ENCODE peak calls at places on chromosomes 1 and 21, in eight cellular contexts. L is EL; Z is neuronal stem cell; N is activated CD4-positive, alpha-beta T cell treated with anti-CD3 and anti-CD28 coated beads, Interleukin-2, amount 50 U/mL, for 1 hour; B is effector CD4-positive, alpha-beta T cell; D is M059J; W is activated naive CD4-positive, alpha-beta T cell treated with anti-CD3 and anti-CD28 coated beads, Interleukin-2, amount 50 U/mL, for 16 hours; J is stimulated activated naive CD8-positive, alpha-beta T cell treated with anti-CD3 and anti-CD28 coated beads, Interleukin-15, amount 100 ng/mL, for 72 hours. G is an unnamed sample.

GRCh38 chr1:171422489-171422888 is 62.8 kb upstream of the PRRC2C start:
- DNase-seq in J (no peak), D (peak; percentile 54), W (no peak), Z (no peak), B (no peak), N (no peak), L (peak; percentile 84), G (no peak)

GRCh38 chr1:29439615-29440014 is 203.3 kb downstream of the PTPRU start:
- DNase-seq in B (no peak), J (no peak), W (no peak), L (no peak), N (no peak), D (peak; percentile 5), Z (no peak), G (no peak)

GRCh38 chr1:172991674-172992400 is 58.9 kb downstream of the TNFSF18 start:
- DNase-seq in W (no peak), N (no peak), B (no peak), J (no peak), D (no peak), Z (no peak), L (no peak), G (no peak)

GRCh38 chr1:240508950-240509349 is 103.0 kb downstream of the GREM2 start:
- DNase-seq in D (no peak), Z (no peak), J (no peak), W (no peak), L (peak; percentile 30), N (no peak), B (no peak), G (no peak)

GRCh38 chr1:236762410-236762809 is 32.7 kb upstream of the MTR start:
- DNase-seq in D (no peak), L (peak; percentile 31), W (no peak), N (no peak), Z (no peak), B (no peak), J (no peak), G (no peak)

GRCh38 chr1:177884499-177885021 is 85.3 kb downstream of the SEC16B start:
- DNase-seq in Z (no peak), N (no peak), D (no peak), W (no peak), B (no peak), J (no peak), L (no peak), G (no peak)

GRCh38 chr1:115771094-115771846 is 2.8 kb upstream of the CASQ2 start:
- DNase-seq in B (no peak), L (no peak), J (no peak), D (no peak), W (no peak), N (no peak), Z (no peak), G (no peak)

GRCh38 chr21:42218836-42219605 is at the start of gene ABCG1:
- DNase-seq in Z (peak; percentile 53), W (peak; percentile 48), D (no peak), L (no peak), J (peak; percentile 58), N (peak; percentile 63), B (peak; percentile 45), G (peak; percentile 44)

GRCh38 chr1:189657715-189658114 is 819.9 kb downstream of the BRINP3 start:
- DNase-seq in B (no peak), N (no peak), L (no peak), W (no peak), J (no peak), Z (no peak), D (peak; percentile 5), G (no peak)

GRCh38 chr1:246001821-246002220 is 505.3 kb downstream of the SMYD3 start:
- DNase-seq in L (no peak), Z (no peak), W (no peak), D (no peak), B (no peak), N (no peak), J (no peak), G (no peak)

GRCh38 chr1:181680332-181680731 is 197.0 kb downstream of the CACNA1E start:
- DNase-seq in Z (no peak), B (no peak), L (no peak), D (no peak), N (no peak), J (no peak), W (no peak), G (no peak)

GRCh38 chr1:10679521-10680220 is 116.8 kb downstream of the CASZ1 start:
- DNase-seq in D (peak; percentile 74), N (no peak), J (no peak), L (peak; percentile 68), B (no peak), W (no peak), Z (peak; percentile 82), G (no peak)

GRCh38 chr1:15014521-15014920 is 139.0 kb upstream of the TMEM51 start:
- DNase-seq in N (no peak), B (no peak), J (no peak), W (no peak), D (peak; percentile 63), L (no peak), Z (no peak), G (no peak)

G was measured in CD4-positive, alpha-beta memory T cell.